ENCODE peak calls at places on chromosomes 5 and 9, in nine cellular contexts. E is sigmoid colon; P is NCI-H1417; R is stimulated activated CD8-positive, alpha-beta memory T cell treated with anti-CD3 and anti-CD28 coated beads, Interleukin-7, amount 100 ng/mL, for 1 hour; H is upper lobe of left lung; I is coronary artery; X is activated T-cell treated with anti-CD3 and anti-CD28 coated beads for 48 hours; K is AG08395; B is KBM-7. D is an unnamed sample.

GRCh38 chr9:125240649-125240999 is 519 bp downstream of the HSPA5 start:
- DNase-seq in K (peak), H (peak), E (no peak), X (no peak), R (peak), I (no peak), P (peak), B (no peak), D (peak)

GRCh38 chr5:15105799-15106393 is 234.3 kb upstream of the ANKH start:
- DNase-seq in E (no peak), I (no peak), B (peak), X (peak), K (peak), R (no peak), H (peak), P (peak), D (peak)

GRCh38 chr5:175735701-175736100 is 77.8 kb downstream of the HRH2 start:
- DNase-seq in K (no peak), P (no peak), B (no peak), H (no peak), R (no peak), E (peak), I (no peak), X (no peak), D (no peak)

GRCh38 chr5:59296317-59297264 is 596.9 kb downstream of the PDE4D start:
- DNase-seq in X (no peak), B (no peak), I (no peak), P (no peak), H (no peak), E (no peak), K (peak), R (no peak), D (no peak)

GRCh38 chr5:96655506-96655905 is 6.7 kb upstream of the CAST start:
- DNase-seq in E (no peak), B (no peak), K (peak), X (no peak), H (no peak), I (no peak), P (no peak), R (no peak), D (no peak)

GRCh38 chr5:76391014-76391413 is 12.1 kb upstream of the IQGAP2 start:
- DNase-seq in H (no peak), B (peak), K (no peak), P (no peak), I (no peak), E (no peak), R (no peak), X (no peak), D (no peak)

GRCh38 chr5:170572453-170572852 is 68.6 kb downstream of the KCNIP1 start:
- DNase-seq in I (no peak), P (no peak), R (no peak), B (no peak), E (no peak), X (peak), H (no peak), K (no peak), D (no peak)

GRCh38 chr9:124684140-124684539 is 87.0 kb downstream of the NR6A1 start:
- DNase-seq in E (no peak), H (no peak), I (no peak), B (no peak), K (no peak), X (no peak), R (no peak), P (no peak), D (no peak)

GRCh38 chr9:12697719-12698118 is 4.5 kb downstream of the TYRP1 start:
- DNase-seq in B (peak), E (no peak), R (no peak), H (no peak), X (no peak), I (no peak), K (no peak), P (no peak), D (no peak)

GRCh38 chr9:7676757-7677156 is 122.8 kb downstream of the DMAC1 start:
- DNase-seq in H (no peak), R (no peak), K (no peak), I (no peak), B (no peak), E (no peak), P (no peak), X (no peak), D (no peak)

GRCh38 chr5:120873083-120873482 is 409.0 kb downstream of the PRR16 start:
- DNase-seq in R (no peak), X (no peak), B (no peak), K (peak), I (no peak), H (no peak), P (no peak), E (no peak), D (no peak)

GRCh38 chr5:78549043-78549442 is 99.5 kb downstream of the LHFPL2 start:
- DNase-seq in E (peak), I (no peak), X (no peak), H (peak), P (no peak), B (peak), R (no peak), K (no peak), D (no peak)

GRCh38 chr5:154756871-154757646 is 1.9 kb downstream of the LARP1 start:
- DNase-seq in I (peak), P (peak), X (peak), R (no peak), K (peak), B (peak), H (peak), E (peak), D (peak)

GRCh38 chr9:100639851-100640250 is 62.0 kb downstream of the CAVIN4 start:
- DNase-seq in E (no peak), R (no peak), H (no peak), K (no peak), X (no peak), P (no peak), B (no peak), I (no peak), D (no peak)

GRCh38 chr9:120742951-120743416 is 28.7 kb upstream of the MEGF9 start:
- DNase-seq in B (peak), H (no peak), K (peak), X (no peak), R (no peak), P (peak), I (no peak), E (no peak), D (no peak)

GRCh38 chr5:87836696-87837095 is 424.0 kb upstream of the CCNH start:
- DNase-seq in K (no peak), X (no peak), B (no peak), H (no peak), I (no peak), R (no peak), P (no peak), E (no peak), D (no peak)

GRCh38 chr9:125906144-125906543 is 159.0 kb downstream of the PBX3 start:
- DNase-seq in H (no peak), E (no peak), X (no peak), R (no peak), B (no peak), P (no peak), K (peak), I (no peak), D (no peak)

D was measured in ureter.